ENCODE peak calls at places on chromosomes 3 and 15, in ten cellular contexts. J is memory B cell, U is naive B cell, A is AG04449, R is iris pigment epithelial cell, V is dermis microvascular lymphatic vessel endothelial cell, E is occipital lobe, M is neural crest cell, N is breast epithelium, P is RKO. S is an unnamed sample.

GRCh38 chr3:183375337-183375736 is 53.1 kb downstream of the MCF2L2 start:
- DNase-seq in J (no peak), U (no peak), A (no peak), R (peak; percentile 55), V (no peak), E (no peak), M (no peak), N (no peak), P (no peak), S (no peak)

GRCh38 chr3:119937229-119937628 is 155.3 kb downstream of the NR1I2 start:
- DNase-seq in J (no peak), U (no peak), A (no peak), R (peak; percentile 35), V (no peak), E (no peak), M (no peak), N (no peak), P (no peak), S (no peak)

GRCh38 chr15:43851251-43851650 is 24.4 kb downstream of the WDR76 start:
- DNase-seq in J (no peak), U (no peak), A (no peak), R (no peak), V (no peak), E (no peak), M (no peak), N (no peak), P (no peak), S (no peak)

GRCh38 chr3:26712211-26713026 is 89.8 kb downstream of the LRRC3B start:
- DNase-seq in J (no peak), U (no peak), A (no peak), R (peak; percentile 10), V (peak; percentile 12), E (no peak), M (peak; percentile 3), N (no peak), P (peak; percentile 58), S (no peak)

GRCh38 chr3:182715006-182715405 is 78.3 kb upstream of the ATP11B start:
- DNase-seq in J (no peak), U (no peak), A (no peak), R (no peak), V (no peak), E (no peak), M (no peak), N (no peak), P (no peak), S (no peak)

GRCh38 chr15:57534279-57534678 is 57.4 kb upstream of the MYZAP start:
- DNase-seq in J (no peak), U (no peak), A (no peak), R (no peak), V (no peak), E (no peak), M (no peak), N (no peak), P (no peak), S (no peak)

GRCh38 chr15:83871808-83872559 is 218.1 kb downstream of the ADAMTSL3 start:
- DNase-seq in J (no peak), U (no peak), A (no peak), R (peak; percentile 87), V (peak; percentile 34), E (no peak), M (no peak), N (no peak), P (peak; percentile 75), S (no peak)

GRCh38 chr3:57764794-57765193 is 8.7 kb downstream of the SLMAP start:
- DNase-seq in J (no peak), U (no peak), A (no peak), R (no peak), V (no peak), E (no peak), M (no peak), N (no peak), P (no peak), S (no peak)

GRCh38 chr15:31372635-31373091 is 46.0 kb downstream of the KLF13 start:
- DNase-seq in J (no peak), U (no peak), A (no peak), R (peak; percentile 80), V (no peak), E (peak; percentile 26), M (peak; percentile 47), N (no peak), P (no peak), S (no peak)

GRCh38 chr3:63076357-63076756 is 201.1 kb upstream of the CADPS start:
- DNase-seq in J (no peak), U (no peak), A (no peak), R (no peak), V (no peak), E (no peak), M (no peak), N (no peak), P (no peak), S (no peak)

GRCh38 chr3:68033850-68034249 is 379.4 kb upstream of the SUCLG2 start:
- DNase-seq in J (no peak), U (no peak), A (no peak), R (no peak), V (no peak), E (no peak), M (no peak), N (no peak), P (no peak), S (no peak)

GRCh38 chr3:196778755-196779154 is 39.1 kb downstream of the PAK2 start:
- DNase-seq in J (no peak), U (no peak), A (peak; percentile 65), R (peak; percentile 81), V (peak; percentile 20), E (no peak), M (no peak), N (no peak), P (peak; percentile 43), S (no peak)

GRCh38 chr3:123432832-123433523 is 15.9 kb downstream of the ADCY5 start:
- DNase-seq in J (no peak), U (no peak), A (no peak), R (no peak), V (no peak), E (no peak), M (no peak), N (no peak), P (no peak), S (no peak)

GRCh38 chr3:50078622-50079021 is 10.1 kb upstream of the RBM5 start:
- DNase-seq in J (no peak), U (no peak), A (no peak), R (peak; percentile 19), V (no peak), E (no peak), M (no peak), N (no peak), P (peak; percentile 23), S (no peak)

GRCh38 chr3:148102156-148102555 is 595.5 kb upstream of the AGTR1 start:
- DNase-seq in J (no peak), U (no peak), A (no peak), R (no peak), V (no peak), E (no peak), M (no peak), N (no peak), P (no peak), S (no peak)

GRCh38 chr3:43769097-43769470 is 78.3 kb downstream of the ABHD5 start:
- DNase-seq in J (no peak), U (no peak), A (no peak), R (no peak), V (no peak), E (no peak), M (no peak), N (no peak), P (no peak), S (no peak)

GRCh38 chr3:196788509-196788908 is 48.9 kb downstream of the PAK2 start:
- DNase-seq in J (no peak), U (no peak), A (no peak), R (no peak), V (no peak), E (no peak), M (no peak), N (no peak), P (no peak), S (no peak)

GRCh38 chr3:112856537-112856936 is 9.9 kb upstream of the CD200R1L start:
- DNase-seq in J (no peak), U (peak; percentile 56), A (no peak), R (no peak), V (no peak), E (no peak), M (no peak), N (no peak), P (no peak), S (no peak)

GRCh38 chr15:42053010-42053409 is 32.2 kb upstream of the PLA2G4E start:
- DNase-seq in J (no peak), U (no peak), A (no peak), R (no peak), V (no peak), E (no peak), M (no peak), N (no peak), P (no peak), S (no peak)

GRCh38 chr3:147521646-147522045 is 112.5 kb downstream of the ZIC1 start:
- DNase-seq in J (no peak), U (no peak), A (peak; percentile 12), R (peak; percentile 57), V (peak; percentile 13), E (no peak), M (no peak), N (no peak), P (peak; percentile 59), S (no peak)

GRCh38 chr3:122258757-122259371 is 66.2 kb upstream of the CSTA start:
- DNase-seq in J (peak; percentile 55), U (peak; percentile 48), A (peak; percentile 2), R (peak; percentile 63), V (peak; percentile 59), E (no peak), M (peak; percentile 40), N (peak; percentile 22), P (peak; percentile 83), S (peak; percentile 4)

GRCh38 chr3:152232679-152233078 is 36.0 kb upstream of the MBNL1 start:
- DNase-seq in J (no peak), U (no peak), A (no peak), R (no peak), V (no peak), E (no peak), M (no peak), N (no peak), P (no peak), S (no peak)

GRCh38 chr15:87349181-87349580 is 907.4 kb downstream of the NTRK3 start:
- DNase-seq in J (no peak), U (no peak), A (no peak), R (peak; percentile 41), V (no peak), E (no peak), M (no peak), N (no peak), P (no peak), S (no peak)

GRCh38 chr15:90883526-90883931 is 775 bp upstream of the FES start:
- DNase-seq in J (no peak), U (no peak), A (no peak), R (peak; percentile 11), V (peak; percentile 24), E (no peak), M (no peak), N (no peak), P (no peak), S (no peak)

GRCh38 chr15:35757323-35757722 is 211.4 kb upstream of the DPH6 start:
- DNase-seq in J (no peak), U (no peak), A (no peak), R (no peak), V (no peak), E (no peak), M (no peak), N (no peak), P (no peak), S (no peak)